ENCODE peak calls at places on chromosomes 2 and 18, in eight cellular contexts. Z is GM03348; J is anterior cingulate cortex; M is posterior cingulate gyrus; Y is pulmonary artery endothelial cell; E is mesothelial cell of epicardium; C is T follicular helper cell; L is activated naive CD4-positive, alpha-beta T cell. O is an unnamed sample.

GRCh38 chr2:25418944-25419677 is 77.4 kb upstream of the DNMT3A start:
- DNase-seq in Z (peak), J (no peak), M (no peak), Y (no peak), E (no peak), C (no peak), L (no peak), O (no peak)

GRCh38 chr2:54240515-54241219 is 15.4 kb downstream of the TSPYL6 start:
- DNase-seq in Z (peak), J (no peak), M (no peak), Y (no peak), E (no peak), C (no peak), L (no peak), O (peak)

GRCh38 chr2:205633994-205634393 is 48.3 kb upstream of the NRP2 start:
- DNase-seq in Z (peak), J (no peak), M (no peak), Y (no peak), E (no peak), C (no peak), L (no peak), O (no peak)

GRCh38 chr2:223970343-223971128 is 13.3 kb downstream of the MRPL44 start:
- DNase-seq in Z (peak), J (peak), M (peak), Y (peak), E (peak), C (peak), L (no peak), O (peak)

GRCh38 chr2:121650554-121650930 is 1.3 kb upstream of the CLASP1 start:
- DNase-seq in Z (peak), J (no peak), M (no peak), Y (no peak), E (no peak), C (no peak), L (no peak), O (peak)

GRCh38 chr2:86703704-86704370 is 16.3 kb upstream of the RMND5A start:
- DNase-seq in Z (peak), J (peak), M (no peak), Y (peak), E (no peak), C (no peak), L (no peak), O (no peak)

GRCh38 chr2:69830045-69830905 is 815 bp downstream of the GMCL1 start:
- DNase-seq in Z (peak), J (peak), M (no peak), Y (no peak), E (peak), C (peak), L (peak), O (peak)

GRCh38 chr18:3016584-3017292 is 3.8 kb upstream of the LPIN2 start:
- DNase-seq in Z (no peak), J (no peak), M (no peak), Y (no peak), E (no peak), C (no peak), L (no peak), O (no peak)

GRCh38 chr2:67036446-67036845 is 360.7 kb upstream of the ETAA1 start:
- DNase-seq in Z (no peak), J (no peak), M (no peak), Y (no peak), E (no peak), C (no peak), L (no peak), O (no peak)

GRCh38 chr2:106990307-106990706 is 104.3 kb upstream of the ST6GAL2 start:
- DNase-seq in Z (peak), J (no peak), M (no peak), Y (no peak), E (no peak), C (no peak), L (no peak), O (peak)

GRCh38 chr18:21110667-21111350 is 804 bp downstream of the ROCK1 start:
- DNase-seq in Z (peak), J (peak), M (peak), Y (no peak), E (peak), C (peak), L (peak), O (no peak)

GRCh38 chr2:234998404-234999211 is 46.8 kb downstream of the SH3BP4 start:
- DNase-seq in Z (no peak), J (no peak), M (no peak), Y (no peak), E (no peak), C (no peak), L (no peak), O (no peak)

GRCh38 chr2:112005391-112006075 is 49.5 kb upstream of the TMEM87B start:
- DNase-seq in Z (no peak), J (no peak), M (no peak), Y (no peak), E (no peak), C (no peak), L (no peak), O (no peak)

GRCh38 chr2:235542728-235543125 is 48.9 kb downstream of the AGAP1 start:
- DNase-seq in Z (no peak), J (no peak), M (no peak), Y (no peak), E (no peak), C (no peak), L (no peak), O (no peak)

GRCh38 chr2:5690718-5691658 is 1.2 kb upstream of the SOX11 start:
- DNase-seq in Z (no peak), J (no peak), M (no peak), Y (no peak), E (peak), C (no peak), L (no peak), O (no peak)

GRCh38 chr2:88442061-88442460 is 10.4 kb downstream of the FOXI3 start:
- DNase-seq in Z (no peak), J (no peak), M (no peak), Y (no peak), E (no peak), C (no peak), L (no peak), O (no peak)

GRCh38 chr2:167844714-167845530 is 402.5 kb downstream of the STK39 start:
- DNase-seq in Z (no peak), J (no peak), M (no peak), Y (no peak), E (no peak), C (no peak), L (no peak), O (no peak)

GRCh38 chr2:217106650-217107014 is 246.8 kb upstream of the TNP1 start:
- DNase-seq in Z (peak), J (no peak), M (no peak), Y (no peak), E (no peak), C (no peak), L (no peak), O (peak)

GRCh38 chr2:99971326-99971965 is 170.9 kb downstream of the AFF3 start:
- DNase-seq in Z (no peak), J (no peak), M (no peak), Y (no peak), E (no peak), C (no peak), L (no peak), O (no peak)

GRCh38 chr2:137208361-137208973 is 443.1 kb downstream of the THSD7B start:
- DNase-seq in Z (peak), J (no peak), M (no peak), Y (no peak), E (no peak), C (no peak), L (no peak), O (peak)

GRCh38 chr2:231357048-231357447 is 38.5 kb upstream of the B3GNT7 start:
- DNase-seq in Z (no peak), J (no peak), M (no peak), Y (no peak), E (no peak), C (no peak), L (no peak), O (no peak)

GRCh38 chr2:235504459-235505200 is 10.8 kb downstream of the AGAP1 start:
- DNase-seq in Z (no peak), J (peak), M (peak), Y (no peak), E (no peak), C (no peak), L (no peak), O (no peak)

GRCh38 chr2:121239471-121239870 is 45.5 kb downstream of the TFCP2L1 start:
- DNase-seq in Z (no peak), J (no peak), M (no peak), Y (no peak), E (no peak), C (no peak), L (no peak), O (no peak)

GRCh38 chr2:161199885-161200284 is 39.7 kb downstream of the TANK start:
- DNase-seq in Z (no peak), J (no peak), M (no peak), Y (no peak), E (no peak), C (no peak), L (no peak), O (no peak)

GRCh38 chr18:22705328-22705727 is 227.8 kb upstream of the RBBP8 start:
- DNase-seq in Z (peak), J (no peak), M (no peak), Y (peak), E (no peak), C (no peak), L (no peak), O (peak)

GRCh38 chr18:45748531-45748930 is 24.6 kb downstream of the SLC14A1 start:
- DNase-seq in Z (no peak), J (no peak), M (no peak), Y (no peak), E (no peak), C (no peak), L (no peak), O (no peak)

GRCh38 chr2:71896385-71897144 is 251.1 kb downstream of the CYP26B1 start:
- DNase-seq in Z (no peak), J (no peak), M (no peak), Y (no peak), E (no peak), C (no peak), L (no peak), O (no peak)

GRCh38 chr2:39547811-39548719 is 111.0 kb upstream of the MAP4K3 start:
- DNase-seq in Z (no peak), J (no peak), M (no peak), Y (peak), E (no peak), C (no peak), L (no peak), O (no peak)

GRCh38 chr18:35334821-35335220 is 9.4 kb downstream of the ZNF24 start:
- DNase-seq in Z (peak), J (no peak), M (no peak), Y (no peak), E (no peak), C (no peak), L (no peak), O (peak)

GRCh38 chr2:80351229-80351628 is 46.7 kb upstream of the LRRTM1 start:
- DNase-seq in Z (peak), J (no peak), M (no peak), Y (no peak), E (no peak), C (no peak), L (no peak), O (peak)

O was measured in AG08395.